ENCODE peak calls at places on chromosome 3, in ten cellular contexts. One of them, this sample, is unnamed.

GRCh38 chr3:66863205-66864135 is 134.6 kb upstream of the KBTBD8 start:
- DNase-seq in activated CD8-positive, alpha-beta memory T cell treated with anti-CD3 and anti-CD28 coated beads, Interleukin-2, amount 50 U/mL, for 48 hours: no peak
- DNase-seq in NCI-H1092: peak
- DNase-seq in head of caudate nucleus: no peak
- DNase-seq in NCI-H2171: no peak
- DNase-seq in NCI-H2081: peak
- DNase-seq in CD4-positive, alpha-beta T cell: no peak
- DNase-seq in testis: no peak
- DNase-seq in SW 1271: no peak
- DNase-seq in BE2C: no peak
- DNase-seq in this sample: no peak

GRCh38 chr3:135168822-135169221 is 373.8 kb downstream of the EPHB1 start:
- DNase-seq in NCI-H2171: no peak
- DNase-seq in CD4-positive, alpha-beta T cell: no peak
- DNase-seq in NCI-H1092: no peak
- DNase-seq in activated CD8-positive, alpha-beta memory T cell treated with anti-CD3 and anti-CD28 coated beads, Interleukin-2, amount 50 U/mL, for 48 hours: no peak
- DNase-seq in testis: no peak
- DNase-seq in SW 1271: no peak
- DNase-seq in BE2C: no peak
- DNase-seq in NCI-H2081: no peak
- DNase-seq in head of caudate nucleus: no peak
- DNase-seq in this sample: no peak

GRCh38 chr3:63364495-63364894 is 86.4 kb downstream of the SYNPR start:
- DNase-seq in head of caudate nucleus: no peak
- DNase-seq in SW 1271: no peak
- DNase-seq in NCI-H1092: no peak
- DNase-seq in activated CD8-positive, alpha-beta memory T cell treated with anti-CD3 and anti-CD28 coated beads, Interleukin-2, amount 50 U/mL, for 48 hours: no peak
- DNase-seq in NCI-H2171: no peak
- DNase-seq in BE2C: no peak
- DNase-seq in NCI-H2081: no peak
- DNase-seq in testis: no peak
- DNase-seq in CD4-positive, alpha-beta T cell: no peak
- DNase-seq in this sample: no peak

GRCh38 chr3:136943396-136943795 is 14.4 kb upstream of the IL20RB start:
- DNase-seq in activated CD8-positive, alpha-beta memory T cell treated with anti-CD3 and anti-CD28 coated beads, Interleukin-2, amount 50 U/mL, for 48 hours: no peak
- DNase-seq in SW 1271: no peak
- DNase-seq in BE2C: no peak
- DNase-seq in testis: no peak
- DNase-seq in NCI-H1092: no peak
- DNase-seq in NCI-H2171: no peak
- DNase-seq in CD4-positive, alpha-beta T cell: no peak
- DNase-seq in head of caudate nucleus: no peak
- DNase-seq in NCI-H2081: no peak
- DNase-seq in this sample: no peak

GRCh38 chr3:125353659-125354058 is 21.5 kb downstream of the ZNF148 start:
- DNase-seq in activated CD8-positive, alpha-beta memory T cell treated with anti-CD3 and anti-CD28 coated beads, Interleukin-2, amount 50 U/mL, for 48 hours: no peak
- DNase-seq in BE2C: no peak
- DNase-seq in CD4-positive, alpha-beta T cell: no peak
- DNase-seq in NCI-H1092: no peak
- DNase-seq in SW 1271: no peak
- DNase-seq in head of caudate nucleus: no peak
- DNase-seq in testis: no peak
- DNase-seq in NCI-H2171: no peak
- DNase-seq in NCI-H2081: no peak
- DNase-seq in this sample: no peak

GRCh38 chr3:194206375-194206774 is 70.4 kb downstream of the HES1 start:
- DNase-seq in BE2C: peak
- DNase-seq in NCI-H2171: no peak
- DNase-seq in NCI-H2081: peak
- DNase-seq in testis: peak
- DNase-seq in NCI-H1092: no peak
- DNase-seq in SW 1271: no peak
- DNase-seq in activated CD8-positive, alpha-beta memory T cell treated with anti-CD3 and anti-CD28 coated beads, Interleukin-2, amount 50 U/mL, for 48 hours: no peak
- DNase-seq in CD4-positive, alpha-beta T cell: no peak
- DNase-seq in head of caudate nucleus: no peak
- DNase-seq in this sample: no peak

GRCh38 chr3:69161587-69162196 is 39.3 kb upstream of the LMOD3 start:
- DNase-seq in NCI-H2171: peak
- DNase-seq in BE2C: no peak
- DNase-seq in CD4-positive, alpha-beta T cell: no peak
- DNase-seq in testis: peak
- DNase-seq in head of caudate nucleus: peak
- DNase-seq in NCI-H2081: peak
- DNase-seq in SW 1271: no peak
- DNase-seq in activated CD8-positive, alpha-beta memory T cell treated with anti-CD3 and anti-CD28 coated beads, Interleukin-2, amount 50 U/mL, for 48 hours: no peak
- DNase-seq in NCI-H1092: peak
- DNase-seq in this sample: peak

GRCh38 chr3:31288224-31288623 is 244.5 kb upstream of the STT3B start:
- DNase-seq in BE2C: no peak
- DNase-seq in activated CD8-positive, alpha-beta memory T cell treated with anti-CD3 and anti-CD28 coated beads, Interleukin-2, amount 50 U/mL, for 48 hours: no peak
- DNase-seq in NCI-H1092: no peak
- DNase-seq in testis: no peak
- DNase-seq in NCI-H2171: no peak
- DNase-seq in head of caudate nucleus: no peak
- DNase-seq in CD4-positive, alpha-beta T cell: no peak
- DNase-seq in NCI-H2081: no peak
- DNase-seq in SW 1271: no peak
- DNase-seq in this sample: no peak

GRCh38 chr3:180294282-180295027 is 257.7 kb upstream of the PEX5L start:
- DNase-seq in SW 1271: no peak
- DNase-seq in NCI-H1092: no peak
- DNase-seq in NCI-H2171: no peak
- DNase-seq in activated CD8-positive, alpha-beta memory T cell treated with anti-CD3 and anti-CD28 coated beads, Interleukin-2, amount 50 U/mL, for 48 hours: no peak
- DNase-seq in NCI-H2081: no peak
- DNase-seq in testis: no peak
- DNase-seq in head of caudate nucleus: no peak
- DNase-seq in CD4-positive, alpha-beta T cell: no peak
- DNase-seq in BE2C: no peak
- DNase-seq in this sample: no peak

GRCh38 chr3:107394502-107394901 is 17.3 kb downstream of the CCDC54 start:
- DNase-seq in NCI-H2081: no peak
- DNase-seq in NCI-H2171: no peak
- DNase-seq in BE2C: no peak
- DNase-seq in SW 1271: no peak
- DNase-seq in testis: no peak
- DNase-seq in NCI-H1092: no peak
- DNase-seq in activated CD8-positive, alpha-beta memory T cell treated with anti-CD3 and anti-CD28 coated beads, Interleukin-2, amount 50 U/mL, for 48 hours: no peak
- DNase-seq in CD4-positive, alpha-beta T cell: no peak
- DNase-seq in head of caudate nucleus: peak
- DNase-seq in this sample: peak

GRCh38 chr3:17745301-17745700 is 2.9 kb upstream of the TBC1D5 start:
- DNase-seq in CD4-positive, alpha-beta T cell: no peak
- DNase-seq in activated CD8-positive, alpha-beta memory T cell treated with anti-CD3 and anti-CD28 coated beads, Interleukin-2, amount 50 U/mL, for 48 hours: no peak
- DNase-seq in NCI-H2081: no peak
- DNase-seq in SW 1271: no peak
- DNase-seq in NCI-H1092: no peak
- DNase-seq in head of caudate nucleus: no peak
- DNase-seq in NCI-H2171: no peak
- DNase-seq in testis: no peak
- DNase-seq in BE2C: no peak
- DNase-seq in this sample: no peak

GRCh38 chr3:28504945-28505344 is 156.3 kb upstream of the AZI2 start:
- DNase-seq in testis: no peak
- DNase-seq in NCI-H2081: no peak
- DNase-seq in CD4-positive, alpha-beta T cell: no peak
- DNase-seq in NCI-H2171: no peak
- DNase-seq in NCI-H1092: peak
- DNase-seq in SW 1271: no peak
- DNase-seq in BE2C: no peak
- DNase-seq in head of caudate nucleus: no peak
- DNase-seq in activated CD8-positive, alpha-beta memory T cell treated with anti-CD3 and anti-CD28 coated beads, Interleukin-2, amount 50 U/mL, for 48 hours: no peak
- DNase-seq in this sample: no peak

GRCh38 chr3:60079076-60079475 is 1029.3 kb upstream of the CFAP20DC start:
- DNase-seq in NCI-H2171: no peak
- DNase-seq in BE2C: no peak
- DNase-seq in NCI-H2081: no peak
- DNase-seq in activated CD8-positive, alpha-beta memory T cell treated with anti-CD3 and anti-CD28 coated beads, Interleukin-2, amount 50 U/mL, for 48 hours: no peak
- DNase-seq in head of caudate nucleus: no peak
- DNase-seq in testis: no peak
- DNase-seq in CD4-positive, alpha-beta T cell: peak
- DNase-seq in NCI-H1092: no peak
- DNase-seq in SW 1271: no peak
- DNase-seq in this sample: no peak

GRCh38 chr3:153625506-153625905 is 463.5 kb downstream of the RAP2B start:
- DNase-seq in NCI-H2081: no peak
- DNase-seq in BE2C: no peak
- DNase-seq in activated CD8-positive, alpha-beta memory T cell treated with anti-CD3 and anti-CD28 coated beads, Interleukin-2, amount 50 U/mL, for 48 hours: no peak
- DNase-seq in NCI-H1092: no peak
- DNase-seq in testis: no peak
- DNase-seq in SW 1271: no peak
- DNase-seq in CD4-positive, alpha-beta T cell: no peak
- DNase-seq in NCI-H2171: no peak
- DNase-seq in head of caudate nucleus: no peak
- DNase-seq in this sample: no peak

GRCh38 chr3:158961911-158962310 is 160.1 kb downstream of the MFSD1 start:
- DNase-seq in NCI-H2081: no peak
- DNase-seq in testis: no peak
- DNase-seq in BE2C: no peak
- DNase-seq in NCI-H2171: no peak
- DNase-seq in SW 1271: no peak
- DNase-seq in head of caudate nucleus: no peak
- DNase-seq in CD4-positive, alpha-beta T cell: no peak
- DNase-seq in NCI-H1092: no peak
- DNase-seq in activated CD8-positive, alpha-beta memory T cell treated with anti-CD3 and anti-CD28 coated beads, Interleukin-2, amount 50 U/mL, for 48 hours: no peak
- DNase-seq in this sample: no peak

GRCh38 chr3:5017953-5018531 is 38.8 kb downstream of the BHLHE40 start:
- DNase-seq in testis: no peak
- DNase-seq in NCI-H2081: no peak
- DNase-seq in BE2C: no peak
- DNase-seq in NCI-H1092: no peak
- DNase-seq in activated CD8-positive, alpha-beta memory T cell treated with anti-CD3 and anti-CD28 coated beads, Interleukin-2, amount 50 U/mL, for 48 hours: no peak
- DNase-seq in NCI-H2171: no peak
- DNase-seq in SW 1271: peak
- DNase-seq in CD4-positive, alpha-beta T cell: no peak
- DNase-seq in head of caudate nucleus: no peak
- DNase-seq in this sample: no peak